ENCODE peak calls at places on chromosomes 3 and 15, in four cellular contexts. One of them, this sample, is unnamed.

GRCh38 chr3:12312010-12312409 is 23.1 kb downstream of the PPARG start:
- DNase-seq in breast epithelium: no peak
- DNase-seq in upper lobe of right lung: no peak
- DNase-seq in tibial nerve: no peak
- DNase-seq in this sample: no peak

GRCh38 chr3:114144909-114145688 is 33.8 kb downstream of the DRD3 start:
- DNase-seq in breast epithelium: no peak
- DNase-seq in upper lobe of right lung: no peak
- DNase-seq in tibial nerve: no peak
- DNase-seq in this sample: peak

GRCh38 chr3:5791558-5791957 is 604.1 kb downstream of the EDEM1 start:
- DNase-seq in breast epithelium: no peak
- DNase-seq in upper lobe of right lung: no peak
- DNase-seq in tibial nerve: no peak
- DNase-seq in this sample: no peak

GRCh38 chr3:82707035-82707434 is 945.6 kb upstream of the GBE1 start:
- DNase-seq in breast epithelium: no peak
- DNase-seq in upper lobe of right lung: no peak
- DNase-seq in tibial nerve: no peak
- DNase-seq in this sample: no peak

GRCh38 chr3:141050913-141051632 is at the start of gene SPSB4:
- DNase-seq in breast epithelium: no peak
- DNase-seq in upper lobe of right lung: no peak
- DNase-seq in tibial nerve: no peak
- DNase-seq in this sample: no peak

GRCh38 chr15:57091626-57092025 is 173.2 kb downstream of the TCF12 start:
- DNase-seq in breast epithelium: no peak
- DNase-seq in upper lobe of right lung: no peak
- DNase-seq in tibial nerve: no peak
- DNase-seq in this sample: no peak

GRCh38 chr3:33758874-33759273 is 39.6 kb upstream of the PDCD6IP start:
- DNase-seq in breast epithelium: no peak
- DNase-seq in upper lobe of right lung: no peak
- DNase-seq in tibial nerve: no peak
- DNase-seq in this sample: no peak

GRCh38 chr15:99717129-99718024 is 15.9 kb downstream of the LYSMD4 start:
- DNase-seq in breast epithelium: peak
- DNase-seq in upper lobe of right lung: no peak
- DNase-seq in tibial nerve: no peak
- DNase-seq in this sample: no peak

GRCh38 chr15:74378853-74379252 is 11.4 kb upstream of the CYP11A1 start:
- DNase-seq in breast epithelium: peak
- DNase-seq in upper lobe of right lung: no peak
- DNase-seq in tibial nerve: no peak
- DNase-seq in this sample: no peak

GRCh38 chr15:42156266-42156922 is at the start of gene PLA2G4F:
- DNase-seq in breast epithelium: peak
- DNase-seq in upper lobe of right lung: peak
- DNase-seq in tibial nerve: no peak
- DNase-seq in this sample: no peak

GRCh38 chr3:123326531-123326930 is 122.4 kb downstream of the ADCY5 start:
- DNase-seq in breast epithelium: no peak
- DNase-seq in upper lobe of right lung: no peak
- DNase-seq in tibial nerve: no peak
- DNase-seq in this sample: no peak

GRCh38 chr3:193816656-193817311 is 223.8 kb downstream of the OPA1 start:
- DNase-seq in breast epithelium: peak
- DNase-seq in upper lobe of right lung: no peak
- DNase-seq in tibial nerve: peak
- DNase-seq in this sample: peak

GRCh38 chr15:66825731-66826130 is 123.7 kb downstream of the SMAD6 start:
- DNase-seq in breast epithelium: no peak
- DNase-seq in upper lobe of right lung: peak
- DNase-seq in tibial nerve: no peak
- DNase-seq in this sample: no peak

GRCh38 chr3:139434764-139435291 is 41.5 kb downstream of the RBP2 start:
- DNase-seq in breast epithelium: no peak
- DNase-seq in upper lobe of right lung: no peak
- DNase-seq in tibial nerve: no peak
- DNase-seq in this sample: no peak

GRCh38 chr3:101816215-101817149 is 32.8 kb upstream of the NFKBIZ start:
- DNase-seq in breast epithelium: no peak
- DNase-seq in upper lobe of right lung: no peak
- DNase-seq in tibial nerve: no peak
- DNase-seq in this sample: no peak

GRCh38 chr15:101660005-101660404 is 7.8 kb upstream of the TM2D3 start:
- DNase-seq in breast epithelium: no peak
- DNase-seq in upper lobe of right lung: no peak
- DNase-seq in tibial nerve: no peak
- DNase-seq in this sample: no peak

GRCh38 chr3:73546961-73547360 is 77.8 kb downstream of the PDZRN3 start:
- DNase-seq in breast epithelium: peak
- DNase-seq in upper lobe of right lung: no peak
- DNase-seq in tibial nerve: no peak
- DNase-seq in this sample: no peak

GRCh38 chr15:69587731-69588130 is 135.1 kb downstream of the RPLP1 start:
- DNase-seq in breast epithelium: no peak
- DNase-seq in upper lobe of right lung: no peak
- DNase-seq in tibial nerve: no peak
- DNase-seq in this sample: no peak

GRCh38 chr3:100023595-100023994 is 90.7 kb downstream of the FILIP1L start:
- DNase-seq in breast epithelium: no peak
- DNase-seq in upper lobe of right lung: no peak
- DNase-seq in tibial nerve: no peak
- DNase-seq in this sample: no peak

GRCh38 chr3:112739252-112739945 is 98.5 kb upstream of the CCDC80 start:
- DNase-seq in breast epithelium: no peak
- DNase-seq in upper lobe of right lung: no peak
- DNase-seq in tibial nerve: no peak
- DNase-seq in this sample: no peak

GRCh38 chr3:65676592-65676991 is 362.1 kb downstream of the MAGI1 start:
- DNase-seq in breast epithelium: no peak
- DNase-seq in upper lobe of right lung: no peak
- DNase-seq in tibial nerve: no peak
- DNase-seq in this sample: no peak

GRCh38 chr3:171977860-171978259 is 61.5 kb upstream of the FNDC3B start:
- DNase-seq in breast epithelium: no peak
- DNase-seq in upper lobe of right lung: no peak
- DNase-seq in tibial nerve: no peak
- DNase-seq in this sample: no peak

GRCh38 chr3:194984624-194985023 is 286.3 kb downstream of the XXYLT1 start:
- DNase-seq in breast epithelium: peak
- DNase-seq in upper lobe of right lung: no peak
- DNase-seq in tibial nerve: no peak
- DNase-seq in this sample: no peak

GRCh38 chr15:84398763-84399701 is 163.5 kb downstream of the GOLGA6L4 start:
- DNase-seq in breast epithelium: peak
- DNase-seq in upper lobe of right lung: peak
- DNase-seq in tibial nerve: no peak
- DNase-seq in this sample: no peak

GRCh38 chr15:97072560-97072959 is 742.1 kb downstream of the NR2F2 start:
- DNase-seq in breast epithelium: no peak
- DNase-seq in upper lobe of right lung: no peak
- DNase-seq in tibial nerve: no peak
- DNase-seq in this sample: no peak
- H3K27ac ChIP-seq in breast epithelium: no peak
- H3K27ac ChIP-seq in upper lobe of right lung: no peak
- H3K27ac ChIP-seq in tibial nerve: no peak
- H3K27ac ChIP-seq in this sample: no peak

GRCh38 chr3:134252766-134253165 is 2.1 kb upstream of the RYK start:
- DNase-seq in breast epithelium: no peak
- DNase-seq in upper lobe of right lung: no peak
- DNase-seq in tibial nerve: no peak
- DNase-seq in this sample: no peak
- H3K27ac ChIP-seq in breast epithelium: no peak
- H3K27ac ChIP-seq in upper lobe of right lung: peak
- H3K27ac ChIP-seq in tibial nerve: no peak
- H3K27ac ChIP-seq in this sample: no peak

DNA sequence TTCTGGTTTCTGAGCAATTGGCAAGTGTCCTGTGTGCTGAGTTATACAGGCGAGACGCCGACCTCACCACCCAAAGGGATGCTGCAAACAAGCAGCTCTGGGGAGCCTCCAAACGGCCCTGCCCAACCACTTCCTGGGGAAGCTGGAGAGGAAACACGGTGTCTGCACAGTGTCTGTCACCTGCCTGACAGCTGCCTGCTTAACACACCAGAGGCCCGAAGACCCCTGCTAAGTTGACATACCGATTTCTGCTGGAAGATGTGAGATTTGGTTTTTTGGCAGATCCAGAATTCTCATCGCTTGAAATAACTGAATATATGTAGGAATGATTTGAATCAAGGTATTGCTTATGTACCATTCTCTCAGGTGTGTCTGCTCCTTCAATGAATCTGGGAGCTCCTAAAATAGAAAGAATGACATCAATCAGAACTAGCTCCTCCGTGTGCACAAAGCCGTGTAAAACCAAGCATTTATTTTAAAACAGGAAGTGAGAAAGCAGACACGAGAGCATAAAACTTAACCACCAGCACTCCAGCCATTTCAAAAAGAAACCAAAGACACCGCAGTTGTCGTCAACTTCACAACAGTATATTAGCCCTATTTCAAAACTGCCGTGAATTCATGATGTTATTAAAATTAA is 27.2 kb downstream of the LRRC2 start:
- DNase-seq in breast epithelium: peak
- DNase-seq in upper lobe of right lung: peak
- DNase-seq in tibial nerve: no peak
- DNase-seq in this sample: no peak
- H3K27ac ChIP-seq in breast epithelium: no peak
- H3K27ac ChIP-seq in upper lobe of right lung: peak
- H3K27ac ChIP-seq in tibial nerve: peak
- H3K27ac ChIP-seq in this sample: peak

GRCh38 chr3:30657914-30658313 is 51.5 kb downstream of the TGFBR2 start:
- DNase-seq in breast epithelium: no peak
- DNase-seq in upper lobe of right lung: no peak
- DNase-seq in tibial nerve: no peak
- DNase-seq in this sample: no peak

GRCh38 chr3:30654269-30654668 is 47.9 kb downstream of the TGFBR2 start:
- DNase-seq in breast epithelium: no peak
- DNase-seq in upper lobe of right lung: no peak
- DNase-seq in tibial nerve: no peak
- DNase-seq in this sample: no peak

GRCh38 chr3:30656624-30657141 is 50.3 kb downstream of the TGFBR2 start:
- DNase-seq in breast epithelium: no peak
- DNase-seq in upper lobe of right lung: no peak
- DNase-seq in tibial nerve: no peak
- DNase-seq in this sample: no peak

GRCh38 chr3:30658328-30659052 is 52.1 kb downstream of the TGFBR2 start:
- DNase-seq in breast epithelium: no peak
- DNase-seq in upper lobe of right lung: no peak
- DNase-seq in tibial nerve: no peak
- DNase-seq in this sample: no peak

DNA sequence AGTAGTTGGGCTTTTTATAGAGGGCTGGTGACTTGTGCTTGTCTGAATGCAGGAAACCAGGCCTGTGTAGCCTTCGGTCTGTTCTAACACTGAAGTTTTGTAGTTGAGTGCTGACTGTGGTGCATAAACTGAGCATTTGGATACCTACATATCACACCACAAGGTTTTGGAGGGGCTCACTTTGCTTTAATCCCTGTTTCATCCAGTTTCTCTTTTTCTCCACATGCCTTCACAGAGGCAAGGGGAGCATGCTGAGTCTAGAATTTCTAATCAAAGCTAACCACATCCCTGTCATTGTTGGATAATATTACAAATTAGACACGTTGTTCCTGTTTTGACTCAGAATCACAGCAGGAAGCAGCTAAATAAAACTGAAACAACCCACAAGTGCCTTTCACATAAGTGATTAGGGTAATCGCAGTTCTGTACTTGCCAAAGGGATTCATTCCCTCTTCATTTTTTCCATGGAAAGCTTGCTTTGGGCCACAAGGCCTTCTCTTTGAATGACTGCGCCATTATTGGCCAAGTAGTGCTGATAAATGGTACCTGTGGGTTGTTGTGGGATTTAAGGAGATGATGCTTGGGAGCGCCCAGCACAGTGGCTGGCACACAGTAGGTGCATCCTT is 48.9 kb downstream of the TGFBR2 start:
- DNase-seq in breast epithelium: no peak
- DNase-seq in upper lobe of right lung: no peak
- DNase-seq in tibial nerve: no peak
- DNase-seq in this sample: no peak
- H3K27ac ChIP-seq in breast epithelium: peak
- H3K27ac ChIP-seq in upper lobe of right lung: peak
- H3K27ac ChIP-seq in tibial nerve: peak
- H3K27ac ChIP-seq in this sample: peak

GRCh38 chr15:43352693-43353382 is 18.0 kb downstream of the ZSCAN29 start:
- DNase-seq in breast epithelium: no peak
- DNase-seq in upper lobe of right lung: no peak
- DNase-seq in tibial nerve: no peak
- DNase-seq in this sample: no peak
- H3K27ac ChIP-seq in breast epithelium: no peak
- H3K27ac ChIP-seq in upper lobe of right lung: no peak
- H3K27ac ChIP-seq in tibial nerve: no peak
- H3K27ac ChIP-seq in this sample: no peak